ENCODE peak calls at places on chromosome 10, in ten cellular contexts. T is left ventricle myocardium inferior, C is adrenal gland, W is aorta, Z is body of pancreas, K is AG04449, E is small intestine, R is adipocyte, N is right cardiac atrium, O is PC-9. J is an unnamed sample.
A peak's percentile ranks its signal among the peaks of the same experiment; 100 is the strongest.

GRCh38 chr10:112826018-112826697 is 123.9 kb upstream of the TCF7L2 start:
- DNase-seq in C (no peak), O (no peak), N (no peak), W (no peak), R (no peak), Z (peak; percentile 36), T (no peak), E (no peak), K (no peak), J (no peak)

GRCh38 chr10:48945441-48946143 is 6.0 kb upstream of the LRRC18 start:
- DNase-seq in E (peak; percentile 51), W (no peak), Z (no peak), O (no peak), R (no peak), T (no peak), K (no peak), C (no peak), N (no peak), J (no peak)

GRCh38 chr10:586151-586550 is 103.3 kb downstream of the DIP2C start:
- DNase-seq in O (no peak), N (no peak), Z (no peak), W (no peak), E (no peak), T (no peak), K (no peak), R (no peak), C (peak; percentile 60), J (no peak)

GRCh38 chr10:85545874-85546273 is 820.7 kb downstream of the GRID1 start:
- DNase-seq in W (no peak), Z (no peak), E (no peak), R (no peak), K (no peak), O (no peak), C (no peak), T (no peak), N (no peak), J (no peak)

GRCh38 chr10:31134303-31134928 is 102.8 kb upstream of the ZNF438 start:
- DNase-seq in E (no peak), O (peak; percentile 46), T (no peak), W (no peak), Z (peak; percentile 22), N (peak; percentile 86), K (no peak), R (peak; percentile 74), C (no peak), J (peak; percentile 82)

GRCh38 chr10:34922138-34922537 is 107.0 kb upstream of the PARD3 start:
- DNase-seq in C (no peak), N (no peak), O (no peak), K (no peak), E (no peak), R (no peak), W (no peak), T (no peak), Z (no peak), J (no peak)

GRCh38 chr10:87058171-87058570 is 36.5 kb downstream of the GLUD1 start:
- DNase-seq in O (no peak), T (no peak), N (no peak), Z (no peak), K (no peak), E (no peak), C (no peak), W (no peak), R (no peak), J (no peak)

GRCh38 chr10:121593267-121593666 is 5.0 kb downstream of the FGFR2 start:
- DNase-seq in K (no peak), T (no peak), W (no peak), C (no peak), R (no peak), O (no peak), E (no peak), N (no peak), Z (no peak), J (no peak)

GRCh38 chr10:131567279-131568162 is 256.0 kb upstream of the TCERG1L start:
- DNase-seq in K (no peak), W (no peak), O (no peak), C (no peak), Z (no peak), N (no peak), T (no peak), R (no peak), E (no peak), J (no peak)

GRCh38 chr10:454860-455259 is 234.6 kb downstream of the DIP2C start:
- DNase-seq in E (no peak), N (no peak), C (peak; percentile 83), W (peak; percentile 70), O (peak; percentile 49), T (peak; percentile 37), Z (peak; percentile 63), R (peak; percentile 77), K (peak; percentile 66), J (no peak)

GRCh38 chr10:71773221-71773971 is at the start of gene VSIR:
- DNase-seq in K (no peak), T (peak; percentile 93), E (peak; percentile 89), C (peak; percentile 88), W (peak; percentile 93), Z (peak; percentile 78), O (peak; percentile 97), R (peak; percentile 94), N (peak; percentile 97), J (no peak)

GRCh38 chr10:71772832-71773220 is 494 bp downstream of the VSIR start:
- DNase-seq in R (peak; percentile 25), W (no peak), T (no peak), E (no peak), N (peak; percentile 62), K (no peak), Z (no peak), O (peak; percentile 34), C (no peak), J (no peak)

GRCh38 chr10:71771204-71771603 is 2.1 kb downstream of the VSIR start:
- DNase-seq in T (peak; percentile 63), C (peak; percentile 73), R (no peak), W (peak; percentile 44), K (no peak), N (peak; percentile 57), Z (peak; percentile 73), E (no peak), O (no peak), J (no peak)

GRCh38 chr10:71770789-71771188 is 2.5 kb downstream of the VSIR start:
- DNase-seq in R (peak; percentile 32), Z (no peak), T (no peak), C (peak; percentile 65), O (no peak), W (peak; percentile 72), N (peak; percentile 62), E (no peak), K (no peak), J (no peak)

DNA sequence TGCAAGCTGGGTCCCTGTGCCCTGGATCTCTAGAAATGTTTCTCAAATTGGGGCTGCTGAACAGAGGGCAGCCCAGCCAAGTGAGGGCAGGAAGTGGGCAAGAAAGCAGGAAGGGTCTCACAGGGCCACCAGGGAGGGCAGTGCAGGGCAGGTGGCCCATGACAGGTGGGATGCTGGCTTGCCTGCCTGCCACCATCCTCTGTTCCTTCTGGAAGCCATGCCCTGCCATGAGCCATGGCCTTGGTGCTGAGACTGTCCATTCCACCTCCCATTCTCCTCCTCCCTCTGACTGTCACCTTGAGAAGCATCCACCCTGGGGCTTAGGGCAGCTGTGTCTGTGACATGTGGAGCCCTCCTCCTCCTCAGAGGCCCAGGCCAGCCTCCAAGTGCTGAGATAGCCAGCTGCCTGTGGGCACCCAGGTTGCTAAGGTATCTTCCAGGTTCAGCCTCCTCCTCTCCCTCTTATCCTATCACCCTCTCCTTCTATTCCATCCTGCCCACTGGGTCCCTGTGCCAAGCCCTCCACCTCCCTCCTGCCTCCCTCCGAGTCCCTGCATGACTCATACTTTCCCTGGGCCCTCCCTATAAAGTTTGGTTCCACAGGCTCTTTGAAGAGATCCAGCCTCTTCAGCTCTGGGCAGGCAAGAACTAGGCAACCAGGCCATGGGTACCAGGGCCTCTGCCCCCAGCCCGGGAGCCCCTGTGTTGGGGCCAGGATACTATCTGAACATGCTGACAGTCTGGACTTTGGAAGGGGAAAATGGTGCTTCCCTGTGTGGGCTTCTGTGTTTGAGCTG is 1.3 kb downstream of the VSIR start:
- DNase-seq in Z (peak; percentile 67), T (peak; percentile 72), O (peak; percentile 79), C (peak; percentile 83), E (peak; percentile 80), R (peak; percentile 89), N (peak; percentile 88), W (peak; percentile 91), K (no peak), J (no peak)
- H3K4me3 ChIP-seq in Z (no peak overlapping the region), T (peak overlapping the region; percentile 96), O (peak overlapping the region; percentile 81), C (no peak overlapping the region), E (peak overlapping the region; percentile 90), R (peak overlapping the region; percentile 88), N (peak overlapping the region; percentile 65), W (no peak overlapping the region), K (peak overlapping the region; percentile 70), J (no peak overlapping the region)

DNA sequence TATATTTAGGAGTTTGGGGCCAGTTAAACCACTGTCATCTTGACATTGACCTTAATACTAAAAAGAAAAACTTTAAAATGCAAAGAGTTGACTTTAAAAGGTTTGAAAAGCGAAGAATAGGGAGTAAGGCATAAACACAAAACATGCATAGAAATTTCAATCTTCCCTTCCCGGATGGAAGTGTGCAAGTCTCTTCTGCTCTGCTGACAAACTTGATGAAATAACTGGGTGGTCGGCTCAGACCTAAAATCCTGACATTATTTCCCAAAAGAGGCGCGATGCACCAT is 3.4 kb upstream of the SPAG6 start:
- DNase-seq in R (no peak), C (no peak), W (no peak), K (no peak), E (no peak), Z (no peak), T (no peak), O (no peak), N (no peak), J (no peak)
- H3K4me3 ChIP-seq in R (no peak overlapping the region), C (no peak overlapping the region), W (no peak overlapping the region), K (no peak overlapping the region), E (no peak overlapping the region), Z (no peak overlapping the region), T (peak overlapping the region; percentile 89), O (peak overlapping the region; percentile 84), N (no peak overlapping the region), J (no peak overlapping the region)

DNA sequence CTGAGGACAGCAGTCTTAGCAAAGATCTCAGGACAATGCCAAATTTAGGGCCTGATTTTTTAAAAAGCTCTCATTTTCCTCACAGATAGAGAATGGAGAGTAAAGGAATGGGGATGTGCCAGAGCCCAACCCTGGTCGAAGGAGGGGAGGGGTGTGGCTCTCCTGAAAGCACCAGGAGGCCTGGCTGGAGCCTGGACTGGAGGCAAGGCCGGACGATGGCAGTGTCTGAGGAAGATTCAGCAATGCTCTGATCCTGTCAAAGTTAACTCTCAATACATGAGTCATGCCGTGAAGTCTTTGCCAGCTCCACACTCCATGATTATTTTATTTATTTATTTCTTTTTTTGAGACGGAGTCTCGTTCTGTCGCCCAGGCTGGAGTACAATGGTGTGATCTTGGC is 108.3 kb downstream of the UPF2 start:
- DNase-seq in C (peak; percentile 51), N (no peak), R (no peak), E (no peak), T (no peak), K (no peak), Z (no peak), O (no peak), W (no peak), J (no peak)
- H3K4me3 ChIP-seq in C (no peak overlapping the region), N (no peak overlapping the region), R (no peak overlapping the region), E (no peak overlapping the region), T (no peak overlapping the region), K (no peak overlapping the region), Z (no peak overlapping the region), O (no peak overlapping the region), W (no peak overlapping the region), J (no peak overlapping the region)

DNA sequence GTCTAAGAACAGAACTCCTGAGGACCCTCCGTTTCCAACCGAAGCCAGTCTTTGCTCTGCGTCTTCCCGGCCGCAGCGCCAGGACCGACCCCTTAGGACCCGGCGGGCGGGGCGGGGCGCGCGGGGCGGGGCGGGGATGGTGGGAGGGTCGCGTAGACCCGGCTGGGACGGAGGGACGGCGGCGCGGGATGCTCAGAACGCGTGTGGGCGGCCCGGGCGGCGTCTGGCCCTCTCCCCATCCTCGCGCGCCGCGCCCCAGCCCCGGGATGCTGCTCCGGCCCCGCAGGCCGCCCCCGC is at the start of gene UTF1:
- DNase-seq in O (no peak), C (no peak), K (no peak), T (no peak), R (no peak), Z (no peak), E (no peak), W (no peak), N (no peak), J (no peak)
- H3K4me3 ChIP-seq in O (no peak within 1 kb of the TSS), C (no peak within 1 kb of the TSS), K (no peak within 1 kb of the TSS), T (peak within 1 kb of the TSS; percentile 36), R (no peak within 1 kb of the TSS), Z (no peak within 1 kb of the TSS), E (no peak within 1 kb of the TSS), W (no peak within 1 kb of the TSS), N (no peak within 1 kb of the TSS), J (peak within 1 kb of the TSS; percentile 26)

J was measured in WERI-Rb-1.